ENCODE peak calls at places on chromosome 16, in seven cellular contexts. One of them, this sample, is unnamed.
A peak's percentile ranks its signal among the peaks of the same experiment; 100 is the strongest.

GRCh38 chr16:87238371-87238715 is 78.8 kb downstream of the C16orf95 start:
- DNase-seq in neural progenitor cell: no peak
- DNase-seq in trophoblast cell: no peak
- DNase-seq in colonic mucosa: no peak
- DNase-seq in hepatocyte: no peak
- DNase-seq in CD8-positive, alpha-beta memory T cell: no peak
- DNase-seq in sigmoid colon: no peak
- DNase-seq in this sample: no peak

GRCh38 chr16:19118938-19119431 is 5.2 kb downstream of the ITPRIPL2 start:
- DNase-seq in colonic mucosa: no peak
- DNase-seq in sigmoid colon: peak; percentile 81
- DNase-seq in CD8-positive, alpha-beta memory T cell: no peak
- DNase-seq in hepatocyte: peak; percentile 63
- DNase-seq in trophoblast cell: peak; percentile 85
- DNase-seq in neural progenitor cell: no peak
- DNase-seq in this sample: peak; percentile 76

GRCh38 chr16:87678618-87679017 is 76.3 kb downstream of the JPH3 start:
- DNase-seq in trophoblast cell: peak; percentile 57
- DNase-seq in hepatocyte: no peak
- DNase-seq in neural progenitor cell: no peak
- DNase-seq in CD8-positive, alpha-beta memory T cell: no peak
- DNase-seq in colonic mucosa: no peak
- DNase-seq in sigmoid colon: no peak
- DNase-seq in this sample: no peak

GRCh38 chr16:5776876-5777275 is 679.3 kb upstream of the EEF2KMT start:
- DNase-seq in sigmoid colon: no peak
- DNase-seq in hepatocyte: no peak
- DNase-seq in colonic mucosa: no peak
- DNase-seq in CD8-positive, alpha-beta memory T cell: no peak
- DNase-seq in neural progenitor cell: no peak
- DNase-seq in trophoblast cell: no peak
- DNase-seq in this sample: no peak

GRCh38 chr16:6483634-6484033 is 849.0 kb upstream of the RBFOX1 start:
- DNase-seq in sigmoid colon: no peak
- DNase-seq in hepatocyte: no peak
- DNase-seq in CD8-positive, alpha-beta memory T cell: no peak
- DNase-seq in trophoblast cell: no peak
- DNase-seq in neural progenitor cell: peak; percentile 82
- DNase-seq in colonic mucosa: no peak
- DNase-seq in this sample: no peak

GRCh38 chr16:12113581-12114375 is 137.2 kb downstream of the SNX29 start:
- DNase-seq in trophoblast cell: no peak
- DNase-seq in colonic mucosa: no peak
- DNase-seq in hepatocyte: no peak
- DNase-seq in CD8-positive, alpha-beta memory T cell: no peak
- DNase-seq in neural progenitor cell: no peak
- DNase-seq in sigmoid colon: no peak
- DNase-seq in this sample: no peak

GRCh38 chr16:26531290-26531730 is 535.4 kb upstream of the C16orf82 start:
- DNase-seq in trophoblast cell: no peak
- DNase-seq in sigmoid colon: no peak
- DNase-seq in CD8-positive, alpha-beta memory T cell: no peak
- DNase-seq in colonic mucosa: no peak
- DNase-seq in neural progenitor cell: no peak
- DNase-seq in hepatocyte: no peak
- DNase-seq in this sample: no peak

GRCh38 chr16:1958715-1959268 is 546 bp upstream of the NDUFB10 start:
- DNase-seq in neural progenitor cell: no peak
- DNase-seq in trophoblast cell: no peak
- DNase-seq in sigmoid colon: no peak
- DNase-seq in CD8-positive, alpha-beta memory T cell: no peak
- DNase-seq in colonic mucosa: no peak
- DNase-seq in hepatocyte: no peak
- DNase-seq in this sample: no peak

GRCh38 chr16:15741207-15741871 is 91.3 kb downstream of the NDE1 start:
- DNase-seq in trophoblast cell: no peak
- DNase-seq in CD8-positive, alpha-beta memory T cell: no peak
- DNase-seq in neural progenitor cell: no peak
- DNase-seq in hepatocyte: no peak
- DNase-seq in colonic mucosa: no peak
- DNase-seq in sigmoid colon: no peak
- DNase-seq in this sample: no peak

GRCh38 chr16:27712251-27712711 is 162.3 kb downstream of the KATNIP start:
- DNase-seq in neural progenitor cell: no peak
- DNase-seq in trophoblast cell: no peak
- DNase-seq in colonic mucosa: no peak
- DNase-seq in sigmoid colon: peak; percentile 45
- DNase-seq in CD8-positive, alpha-beta memory T cell: no peak
- DNase-seq in hepatocyte: no peak
- DNase-seq in this sample: no peak

GRCh38 chr16:16092925-16093624 is 130.2 kb downstream of the ABCC6 start:
- DNase-seq in colonic mucosa: no peak
- DNase-seq in trophoblast cell: no peak
- DNase-seq in CD8-positive, alpha-beta memory T cell: no peak
- DNase-seq in neural progenitor cell: no peak
- DNase-seq in hepatocyte: peak; percentile 50
- DNase-seq in sigmoid colon: no peak
- DNase-seq in this sample: no peak

GRCh38 chr16:68367891-68368601 is 57.2 kb downstream of the PRMT7 start:
- DNase-seq in hepatocyte: no peak
- DNase-seq in CD8-positive, alpha-beta memory T cell: no peak
- DNase-seq in neural progenitor cell: no peak
- DNase-seq in trophoblast cell: no peak
- DNase-seq in sigmoid colon: no peak
- DNase-seq in colonic mucosa: no peak
- DNase-seq in this sample: no peak

GRCh38 chr16:346587-346986 is 5.9 kb downstream of the AXIN1 start:
- DNase-seq in neural progenitor cell: peak; percentile 1
- DNase-seq in sigmoid colon: no peak
- DNase-seq in hepatocyte: no peak
- DNase-seq in CD8-positive, alpha-beta memory T cell: no peak
- DNase-seq in trophoblast cell: peak; percentile 76
- DNase-seq in colonic mucosa: no peak
- DNase-seq in this sample: no peak

GRCh38 chr16:19527161-19527560 is 3.4 kb downstream of the CCP110 start:
- DNase-seq in neural progenitor cell: no peak
- DNase-seq in hepatocyte: no peak
- DNase-seq in CD8-positive, alpha-beta memory T cell: no peak
- DNase-seq in trophoblast cell: no peak
- DNase-seq in sigmoid colon: no peak
- DNase-seq in colonic mucosa: no peak
- DNase-seq in this sample: no peak

GRCh38 chr16:70556063-70556462 is 32.4 kb downstream of the SF3B3 start:
- DNase-seq in trophoblast cell: no peak
- DNase-seq in CD8-positive, alpha-beta memory T cell: no peak
- DNase-seq in colonic mucosa: no peak
- DNase-seq in hepatocyte: no peak
- DNase-seq in neural progenitor cell: no peak
- DNase-seq in sigmoid colon: no peak
- DNase-seq in this sample: no peak

GRCh38 chr16:28166394-28167208 is 45.2 kb downstream of the XPO6 start:
- DNase-seq in colonic mucosa: no peak
- DNase-seq in neural progenitor cell: no peak
- DNase-seq in sigmoid colon: no peak
- DNase-seq in trophoblast cell: peak; percentile 78
- DNase-seq in hepatocyte: peak; percentile 48
- DNase-seq in CD8-positive, alpha-beta memory T cell: no peak
- DNase-seq in this sample: peak; percentile 69

GRCh38 chr16:55496509-55497145 is 12.2 kb upstream of the LPCAT2 start:
- DNase-seq in sigmoid colon: no peak
- DNase-seq in CD8-positive, alpha-beta memory T cell: no peak
- DNase-seq in hepatocyte: no peak
- DNase-seq in trophoblast cell: no peak
- DNase-seq in colonic mucosa: no peak
- DNase-seq in neural progenitor cell: no peak
- DNase-seq in this sample: no peak

GRCh38 chr16:52114414-52114813 is 432.5 kb downstream of the TOX3 start:
- DNase-seq in sigmoid colon: no peak
- DNase-seq in neural progenitor cell: no peak
- DNase-seq in colonic mucosa: no peak
- DNase-seq in CD8-positive, alpha-beta memory T cell: no peak
- DNase-seq in trophoblast cell: peak; percentile 28
- DNase-seq in hepatocyte: peak; percentile 8
- DNase-seq in this sample: peak; percentile 31

GRCh38 chr16:11258553-11259287 is 2.7 kb upstream of the SOCS1 start:
- DNase-seq in neural progenitor cell: no peak
- DNase-seq in trophoblast cell: no peak
- DNase-seq in hepatocyte: no peak
- DNase-seq in colonic mucosa: peak; percentile 74
- DNase-seq in CD8-positive, alpha-beta memory T cell: peak; percentile 55
- DNase-seq in sigmoid colon: peak; percentile 72
- DNase-seq in this sample: no peak

GRCh38 chr16:1102333-1102700 is 6.3 kb upstream of the C1QTNF8 start:
- DNase-seq in hepatocyte: no peak
- DNase-seq in sigmoid colon: no peak
- DNase-seq in trophoblast cell: no peak
- DNase-seq in neural progenitor cell: no peak
- DNase-seq in CD8-positive, alpha-beta memory T cell: no peak
- DNase-seq in colonic mucosa: no peak
- DNase-seq in this sample: no peak

GRCh38 chr16:80931985-80932720 is 74.5 kb downstream of the CMC2 start:
- DNase-seq in colonic mucosa: peak; percentile 53
- DNase-seq in hepatocyte: peak; percentile 74
- DNase-seq in sigmoid colon: peak; percentile 92
- DNase-seq in trophoblast cell: peak; percentile 50
- DNase-seq in neural progenitor cell: peak; percentile 72
- DNase-seq in CD8-positive, alpha-beta memory T cell: no peak
- DNase-seq in this sample: no peak

GRCh38 chr16:4270595-4270994 is 2.2 kb downstream of the TFAP4 start:
- DNase-seq in colonic mucosa: no peak
- DNase-seq in sigmoid colon: no peak
- DNase-seq in CD8-positive, alpha-beta memory T cell: no peak
- DNase-seq in hepatocyte: no peak
- DNase-seq in trophoblast cell: no peak
- DNase-seq in neural progenitor cell: no peak
- DNase-seq in this sample: no peak

GRCh38 chr16:23771642-23772041 is 16.8 kb downstream of the CHP2 start:
- DNase-seq in sigmoid colon: no peak
- DNase-seq in neural progenitor cell: no peak
- DNase-seq in colonic mucosa: no peak
- DNase-seq in hepatocyte: no peak
- DNase-seq in trophoblast cell: peak; percentile 7
- DNase-seq in CD8-positive, alpha-beta memory T cell: no peak
- DNase-seq in this sample: no peak

GRCh38 chr16:10178079-10178478 is 4.1 kb downstream of the GRIN2A start:
- DNase-seq in neural progenitor cell: no peak
- DNase-seq in CD8-positive, alpha-beta memory T cell: no peak
- DNase-seq in trophoblast cell: no peak
- DNase-seq in colonic mucosa: no peak
- DNase-seq in hepatocyte: no peak
- DNase-seq in sigmoid colon: no peak
- DNase-seq in this sample: no peak

GRCh38 chr16:49431040-49431439 is 57.4 kb downstream of the C16orf78 start:
- DNase-seq in CD8-positive, alpha-beta memory T cell: no peak
- DNase-seq in sigmoid colon: peak; percentile 45
- DNase-seq in colonic mucosa: no peak
- DNase-seq in trophoblast cell: peak; percentile 48
- DNase-seq in neural progenitor cell: no peak
- DNase-seq in hepatocyte: no peak
- DNase-seq in this sample: no peak
- H3K4me3 ChIP-seq in CD8-positive, alpha-beta memory T cell: no peak overlapping the region
- H3K4me3 ChIP-seq in sigmoid colon: no peak overlapping the region
- H3K4me3 ChIP-seq in colonic mucosa: no peak overlapping the region
- H3K4me3 ChIP-seq in trophoblast cell: no peak overlapping the region
- H3K4me3 ChIP-seq in neural progenitor cell: no peak overlapping the region
- H3K4me3 ChIP-seq in hepatocyte: no peak overlapping the region
- H3K4me3 ChIP-seq in this sample: no peak overlapping the region

DNA sequence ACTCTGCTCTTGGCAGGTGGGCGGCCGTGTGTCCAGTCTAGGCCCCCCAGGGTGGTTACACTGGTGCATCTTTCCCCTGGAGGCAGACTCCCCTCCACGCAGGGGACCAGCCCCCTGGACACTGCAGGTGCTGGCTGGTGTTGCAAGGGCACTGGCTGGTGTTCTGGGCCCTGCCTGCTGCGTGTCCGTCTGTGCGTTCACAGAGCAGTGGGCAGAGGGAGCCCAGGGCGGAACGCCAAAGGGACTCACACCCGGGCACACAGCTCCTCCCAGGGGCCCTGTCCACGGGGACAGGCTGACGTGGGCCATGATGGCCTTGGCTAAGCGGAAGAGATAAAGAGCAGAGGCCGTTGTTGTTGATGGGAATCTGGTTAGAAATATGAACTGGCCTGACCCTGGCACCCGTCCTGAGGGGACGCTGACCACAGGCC is 27.3 kb downstream of the ACSF3 start:
- DNase-seq in sigmoid colon: no peak
- DNase-seq in hepatocyte: no peak
- DNase-seq in CD8-positive, alpha-beta memory T cell: no peak
- DNase-seq in colonic mucosa: no peak
- DNase-seq in neural progenitor cell: no peak
- DNase-seq in trophoblast cell: no peak
- DNase-seq in this sample: no peak
- H3K36me3 ChIP-seq in sigmoid colon: peaks cover 9% of the 10 kb centered on the region
- H3K36me3 ChIP-seq in hepatocyte: no peaks in the 10 kb centered on the region
- H3K36me3 ChIP-seq in CD8-positive, alpha-beta memory T cell: peaks cover 10% of the 10 kb centered on the region
- H3K36me3 ChIP-seq in colonic mucosa: peaks cover 8% of the 10 kb centered on the region
- H3K36me3 ChIP-seq in neural progenitor cell: no peaks in the 10 kb centered on the region
- H3K36me3 ChIP-seq in trophoblast cell: peaks cover 49% of the 10 kb centered on the region
- H3K36me3 ChIP-seq in this sample: peaks cover 1% of the 10 kb centered on the region

GRCh38 chr16:30009085-30009862 is 1.6 kb downstream of the DOC2A start:
- DNase-seq in trophoblast cell: no peak
- DNase-seq in CD8-positive, alpha-beta memory T cell: no peak
- DNase-seq in sigmoid colon: no peak
- DNase-seq in colonic mucosa: no peak
- DNase-seq in neural progenitor cell: no peak
- DNase-seq in hepatocyte: no peak
- DNase-seq in this sample: no peak
- H3K4me3 ChIP-seq in trophoblast cell: no peak overlapping the region
- H3K4me3 ChIP-seq in CD8-positive, alpha-beta memory T cell: no peak overlapping the region
- H3K4me3 ChIP-seq in sigmoid colon: no peak overlapping the region
- H3K4me3 ChIP-seq in colonic mucosa: no peak overlapping the region
- H3K4me3 ChIP-seq in neural progenitor cell: no peak overlapping the region
- H3K4me3 ChIP-seq in hepatocyte: no peak overlapping the region
- H3K4me3 ChIP-seq in this sample: no peak overlapping the region

GRCh38 chr16:64238576-64238975 is 883.3 kb downstream of the CDH11 start:
- DNase-seq in hepatocyte: no peak
- DNase-seq in trophoblast cell: no peak
- DNase-seq in sigmoid colon: no peak
- DNase-seq in colonic mucosa: no peak
- DNase-seq in neural progenitor cell: no peak
- DNase-seq in CD8-positive, alpha-beta memory T cell: no peak
- DNase-seq in this sample: no peak

GRCh38 chr16:64236351-64236750 is 885.5 kb downstream of the CDH11 start:
- DNase-seq in colonic mucosa: no peak
- DNase-seq in neural progenitor cell: no peak
- DNase-seq in hepatocyte: no peak
- DNase-seq in CD8-positive, alpha-beta memory T cell: no peak
- DNase-seq in sigmoid colon: no peak
- DNase-seq in trophoblast cell: no peak
- DNase-seq in this sample: no peak

DNA sequence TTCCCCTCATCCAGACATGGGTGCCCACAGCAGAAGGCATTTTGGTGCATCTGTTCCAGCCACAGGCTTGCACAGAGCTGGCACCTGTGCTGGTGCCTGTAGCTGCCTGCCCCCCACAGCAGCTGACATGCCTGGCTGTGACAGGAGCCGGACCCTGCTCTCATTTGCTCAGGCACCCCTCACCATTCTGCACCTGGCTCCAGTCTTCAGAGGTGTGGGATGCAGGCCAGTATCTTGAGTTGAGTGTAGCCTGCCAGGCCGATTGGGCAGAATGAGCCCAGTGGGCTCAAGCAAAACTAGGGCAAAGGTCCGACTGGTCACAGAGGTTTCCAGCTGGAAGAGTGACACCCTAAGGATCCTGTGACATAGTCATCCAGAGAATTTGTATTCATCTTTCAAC is 887.7 kb downstream of the CDH11 start:
- DNase-seq in hepatocyte: no peak
- DNase-seq in CD8-positive, alpha-beta memory T cell: no peak
- DNase-seq in neural progenitor cell: no peak
- DNase-seq in trophoblast cell: no peak
- DNase-seq in colonic mucosa: no peak
- DNase-seq in sigmoid colon: no peak
- DNase-seq in this sample: no peak
- H3K36me3 ChIP-seq in hepatocyte: no peaks in the 10 kb centered on the region
- H3K36me3 ChIP-seq in CD8-positive, alpha-beta memory T cell: no peaks in the 10 kb centered on the region
- H3K36me3 ChIP-seq in neural progenitor cell: no peaks in the 10 kb centered on the region
- H3K36me3 ChIP-seq in trophoblast cell: no peaks in the 10 kb centered on the region
- H3K36me3 ChIP-seq in colonic mucosa: no peaks in the 10 kb centered on the region
- H3K36me3 ChIP-seq in sigmoid colon: no peaks in the 10 kb centered on the region
- H3K36me3 ChIP-seq in this sample: no peaks in the 10 kb centered on the region